ENCODE peak calls at places on chromosomes 16 and 17, in ten cellular contexts. L is stomach, W is DND-41, I is astrocyte, C is thoracic aorta, N is dorsolateral prefrontal cortex, G is OCI-LY7, S is lung, D is adrenal gland, O is A549. M is an unnamed sample.

GRCh38 chr17:3894927-3895343 is 2.1 kb upstream of the CAMKK1 start:
- DNase-seq in L (peak), W (no peak), I (peak), C (no peak), N (no peak), G (no peak), S (peak), D (no peak), O (no peak), M (no peak)

GRCh38 chr17:65678534-65678933 is 117.1 kb upstream of the AXIN2 start:
- DNase-seq in L (no peak), W (no peak), I (no peak), C (no peak), N (peak), G (no peak), S (no peak), D (no peak), O (no peak), M (no peak)

GRCh38 chr16:61792194-61792904 is 243.9 kb downstream of the CDH8 start:
- DNase-seq in L (no peak), W (no peak), I (peak), C (no peak), N (no peak), G (no peak), S (no peak), D (no peak), O (no peak), M (no peak)

GRCh38 chr17:40347319-40348135 is 17.0 kb downstream of the GJD3 start:
- DNase-seq in L (no peak), W (no peak), I (no peak), C (no peak), N (no peak), G (peak), S (no peak), D (peak), O (no peak), M (no peak)

GRCh38 chr17:70071127-70071526 is 3.9 kb upstream of the KCNJ16 start:
- DNase-seq in L (no peak), W (no peak), I (peak), C (no peak), N (no peak), G (no peak), S (no peak), D (no peak), O (no peak), M (no peak)

GRCh38 chr17:20935740-20936139 is 107.1 kb downstream of the USP22 start:
- DNase-seq in L (no peak), W (no peak), I (peak), C (no peak), N (no peak), G (no peak), S (no peak), D (no peak), O (no peak), M (no peak)

GRCh38 chr16:11788914-11789313 is 8.1 kb downstream of the ZC3H7A start:
- DNase-seq in L (no peak), W (no peak), I (no peak), C (no peak), N (no peak), G (no peak), S (no peak), D (no peak), O (no peak), M (no peak)

GRCh38 chr17:74981318-74981978 is 6.0 kb upstream of the CDR2L start:
- DNase-seq in L (no peak), W (no peak), I (peak), C (no peak), N (no peak), G (no peak), S (no peak), D (no peak), O (no peak), M (no peak)

GRCh38 chr17:19431691-19432090 is 20.7 kb downstream of the RNF112 start:
- DNase-seq in L (no peak), W (no peak), I (no peak), C (no peak), N (no peak), G (no peak), S (no peak), D (no peak), O (no peak), M (no peak)

GRCh38 chr17:74289688-74290087 is 15.7 kb downstream of the DNAI2 start:
- DNase-seq in L (no peak), W (no peak), I (no peak), C (no peak), N (no peak), G (no peak), S (no peak), D (no peak), O (no peak), M (no peak)

GRCh38 chr16:66639091-66639885 is 34.8 kb downstream of the CMTM3 start:
- DNase-seq in L (no peak), W (no peak), I (peak), C (no peak), N (no peak), G (no peak), S (no peak), D (no peak), O (no peak), M (no peak)

GRCh38 chr16:75025766-75026165 is 26.9 kb downstream of the ZNRF1 start:
- DNase-seq in L (no peak), W (no peak), I (peak), C (no peak), N (no peak), G (no peak), S (no peak), D (no peak), O (no peak), M (no peak)

GRCh38 chr17:80847506-80848230 is 144.0 kb upstream of the CHMP6 start:
- DNase-seq in L (no peak), W (peak), I (no peak), C (no peak), N (no peak), G (no peak), S (no peak), D (no peak), O (no peak), M (peak)

GRCh38 chr16:86563489-86564345 is 2.9 kb upstream of the FOXC2 start:
- DNase-seq in L (peak), W (peak), I (peak), C (peak), N (peak), G (peak), S (peak), D (peak), O (peak), M (peak)

GRCh38 chr16:24748242-24748641 is 18.8 kb downstream of the TNRC6A start:
- DNase-seq in L (no peak), W (no peak), I (peak), C (peak), N (peak), G (no peak), S (peak), D (peak), O (peak), M (no peak)

GRCh38 chr17:63039342-63039741 is 73.3 kb downstream of the TANC2 start:
- DNase-seq in L (no peak), W (peak), I (no peak), C (no peak), N (peak), G (no peak), S (no peak), D (no peak), O (no peak), M (no peak)

GRCh38 chr16:27784351-27785306 is 234.7 kb downstream of the KATNIP start:
- DNase-seq in L (no peak), W (no peak), I (no peak), C (no peak), N (no peak), G (no peak), S (no peak), D (no peak), O (no peak), M (no peak)

GRCh38 chr17:64406321-64407200 is 15.9 kb upstream of the PECAM1 start:
- DNase-seq in L (no peak), W (no peak), I (no peak), C (no peak), N (no peak), G (peak), S (no peak), D (no peak), O (no peak), M (no peak)

GRCh38 chr17:4110152-4110551 is 32.7 kb downstream of the ZZEF1 start:
- DNase-seq in L (no peak), W (no peak), I (peak), C (no peak), N (no peak), G (no peak), S (no peak), D (no peak), O (peak), M (no peak)

GRCh38 chr17:42531455-42532354 is 4.3 kb upstream of the NAGLU start:
- DNase-seq in L (peak), W (peak), I (no peak), C (no peak), N (peak), G (peak), S (peak), D (peak), O (no peak), M (peak)

GRCh38 chr17:63249256-63250006 is 196.7 kb downstream of the CYB561 start:
- DNase-seq in L (no peak), W (no peak), I (peak), C (no peak), N (no peak), G (no peak), S (no peak), D (no peak), O (no peak), M (no peak)

GRCh38 chr16:644556-644955 is 2.9 kb downstream of the MCRIP2 start:
- DNase-seq in L (no peak), W (no peak), I (no peak), C (no peak), N (no peak), G (no peak), S (no peak), D (no peak), O (no peak), M (no peak)

GRCh38 chr17:79543566-79543965 is 67.3 kb downstream of the RBFOX3 start:
- DNase-seq in L (no peak), W (no peak), I (no peak), C (no peak), N (no peak), G (no peak), S (no peak), D (no peak), O (no peak), M (no peak)

GRCh38 chr17:61406871-61407210 is 7.2 kb downstream of the TBX2 start:
- DNase-seq in L (no peak), W (no peak), I (no peak), C (no peak), N (no peak), G (no peak), S (no peak), D (peak), O (no peak), M (no peak)

GRCh38 chr16:48511071-48511540 is 98.9 kb downstream of the N4BP1 start:
- DNase-seq in L (no peak), W (no peak), I (peak), C (no peak), N (no peak), G (no peak), S (no peak), D (no peak), O (no peak), M (no peak)

GRCh38 chr17:43608313-43608712 is 53.4 kb downstream of the MEOX1 start:
- DNase-seq in L (no peak), W (no peak), I (peak), C (no peak), N (peak), G (no peak), S (no peak), D (no peak), O (no peak), M (no peak)

GRCh38 chr16:5551909-5552308 is 454.3 kb upstream of the EEF2KMT start:
- DNase-seq in L (no peak), W (no peak), I (peak), C (no peak), N (no peak), G (no peak), S (no peak), D (no peak), O (no peak), M (no peak)

GRCh38 chr16:20023190-20023589 is 50.5 kb downstream of the GPR139 start:
- DNase-seq in L (no peak), W (peak), I (no peak), C (no peak), N (no peak), G (peak), S (no peak), D (no peak), O (no peak), M (no peak)

GRCh38 chr17:7217113-7217987 is 2.3 kb downstream of the DLG4 start:
- DNase-seq in L (peak), W (peak), I (peak), C (no peak), N (peak), G (peak), S (no peak), D (peak), O (peak), M (no peak)
- H3K27ac ChIP-seq in L (peak), W (peak), I (no peak), C (peak), N (peak), G (peak), S (peak), D (peak), O (peak), M (peak)

DNA sequence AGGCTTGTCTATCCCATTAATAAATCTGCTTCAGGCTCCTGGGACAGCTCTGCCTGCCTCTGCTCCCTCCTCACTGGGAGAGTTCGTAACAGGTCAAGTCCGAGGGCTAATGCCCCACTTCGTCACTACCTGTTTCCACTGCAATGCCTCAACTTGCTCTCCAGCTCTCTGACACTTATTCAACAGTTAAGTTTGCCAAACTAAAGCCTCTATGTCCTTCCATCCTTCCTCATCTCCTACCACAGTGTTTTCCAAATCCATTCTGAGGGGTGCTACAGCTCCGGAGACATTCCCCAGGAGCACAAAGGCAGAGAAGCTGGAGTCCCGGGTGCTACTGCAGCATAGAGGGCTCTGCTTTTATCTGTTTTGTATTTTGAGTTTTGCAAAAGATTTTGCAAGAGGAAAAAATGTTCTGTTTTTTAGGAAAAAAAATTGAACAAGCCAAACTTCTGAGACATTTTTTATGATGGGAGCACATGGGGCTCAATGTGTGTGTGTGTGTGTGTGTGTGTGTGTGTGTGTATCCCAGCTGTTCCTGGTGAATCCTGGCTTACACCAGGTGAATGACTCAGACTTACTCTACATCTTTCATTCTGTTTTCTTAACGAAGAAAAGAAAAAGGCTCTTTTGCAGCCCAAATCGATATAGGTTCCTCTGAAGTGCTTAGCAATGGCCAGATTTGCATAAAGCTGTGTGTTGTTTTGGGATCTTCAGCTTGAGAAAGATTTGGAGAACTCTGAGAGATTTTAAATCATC is 46.1 kb upstream of the MYOCD start:
- DNase-seq in L (no peak), W (no peak), I (peak), C (no peak), N (no peak), G (no peak), S (no peak), D (no peak), O (no peak), M (no peak)
- H3K27ac ChIP-seq in L (no peak), W (no peak), I (peak), C (peak), N (no peak), G (no peak), S (no peak), D (no peak), O (peak), M (no peak)

GRCh38 chr17:45394001-45394912 is 38.4 kb downstream of the ARHGAP27 start:
- DNase-seq in L (no peak), W (no peak), I (no peak), C (no peak), N (no peak), G (no peak), S (no peak), D (no peak), O (no peak), M (no peak)
- H3K27ac ChIP-seq in L (no peak), W (no peak), I (no peak), C (no peak), N (no peak), G (no peak), S (no peak), D (no peak), O (peak), M (no peak)

GRCh38 chr16:57688487-57688986 is 6.1 kb upstream of the DRC7 start:
- DNase-seq in L (no peak), W (no peak), I (no peak), C (no peak), N (no peak), G (no peak), S (no peak), D (no peak), O (no peak), M (no peak)
- H3K27ac ChIP-seq in L (no peak), W (peak), I (no peak), C (no peak), N (no peak), G (no peak), S (no peak), D (no peak), O (peak), M (no peak)

GRCh38 chr16:85515830-85516397 is 97.2 kb upstream of the GSE1 start:
- DNase-seq in L (peak), W (no peak), I (no peak), C (no peak), N (no peak), G (no peak), S (peak), D (no peak), O (no peak), M (no peak)

GRCh38 chr16:85513649-85514048 is 99.5 kb upstream of the GSE1 start:
- DNase-seq in L (no peak), W (no peak), I (no peak), C (no peak), N (no peak), G (no peak), S (no peak), D (no peak), O (no peak), M (no peak)

GRCh38 chr16:85514295-85514600 is 98.9 kb upstream of the GSE1 start:
- DNase-seq in L (no peak), W (no peak), I (no peak), C (peak), N (no peak), G (no peak), S (no peak), D (peak), O (no peak), M (no peak)

GRCh38 chr16:85514601-85515318 is 98.4 kb upstream of the GSE1 start:
- DNase-seq in L (peak), W (no peak), I (peak), C (peak), N (peak), G (no peak), S (peak), D (peak), O (peak), M (no peak)

GRCh38 chr16:85515319-85515745 is 97.8 kb upstream of the GSE1 start:
- DNase-seq in L (no peak), W (no peak), I (no peak), C (no peak), N (no peak), G (no peak), S (no peak), D (no peak), O (no peak), M (no peak)
- H3K27ac ChIP-seq in L (peak), W (no peak), I (peak), C (peak), N (no peak), G (no peak), S (peak), D (no peak), O (peak), M (no peak)

DNA sequence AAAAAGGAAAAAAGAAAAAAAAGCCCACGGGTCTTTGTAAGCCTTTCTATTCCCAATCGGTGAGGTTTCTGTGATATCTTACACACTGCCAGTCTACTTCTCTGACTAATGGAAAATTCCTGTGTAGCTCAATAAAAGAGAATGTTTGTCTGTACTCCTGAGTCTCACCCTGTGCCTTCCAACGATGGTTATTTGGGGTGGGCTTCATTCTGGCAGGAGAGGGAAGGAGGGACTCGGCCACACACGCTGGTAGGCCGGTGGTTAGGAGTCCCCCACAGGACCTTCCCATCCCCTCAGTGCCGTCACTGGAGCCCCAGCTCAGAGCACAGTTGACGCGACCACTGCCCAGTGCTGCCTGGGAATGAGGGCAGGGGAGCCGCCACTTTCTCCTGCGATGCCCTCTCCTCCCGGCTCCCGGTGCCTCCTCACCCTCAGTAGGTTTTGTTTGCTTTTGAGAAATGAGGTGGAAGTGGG is 68.0 kb downstream of the AMFR start:
- DNase-seq in L (peak), W (no peak), I (peak), C (no peak), N (peak), G (no peak), S (no peak), D (no peak), O (no peak), M (no peak)
- H3K27ac ChIP-seq in L (peak), W (no peak), I (peak), C (peak), N (peak), G (no peak), S (peak), D (peak), O (peak), M (no peak)

GRCh38 chr16:70804729-70805169 is 3.8 kb upstream of the VAC14 start:
- DNase-seq in L (no peak), W (no peak), I (no peak), C (no peak), N (no peak), G (no peak), S (no peak), D (no peak), O (no peak), M (no peak)

GRCh38 chr16:70805787-70806186 is 4.8 kb upstream of the VAC14 start:
- DNase-seq in L (no peak), W (no peak), I (peak), C (no peak), N (no peak), G (no peak), S (no peak), D (no peak), O (no peak), M (no peak)

GRCh38 chr16:70803354-70803753 is 2.4 kb upstream of the VAC14 start:
- DNase-seq in L (no peak), W (no peak), I (no peak), C (no peak), N (no peak), G (no peak), S (no peak), D (no peak), O (no peak), M (no peak)

GRCh38 chr16:70805380-70805779 is 4.4 kb upstream of the VAC14 start:
- DNase-seq in L (no peak), W (no peak), I (no peak), C (no peak), N (no peak), G (no peak), S (no peak), D (no peak), O (no peak), M (no peak)

GRCh38 chr16:70804153-70804728 is 3.3 kb upstream of the VAC14 start:
- DNase-seq in L (no peak), W (no peak), I (peak), C (no peak), N (no peak), G (no peak), S (no peak), D (no peak), O (no peak), M (no peak)
- H3K27ac ChIP-seq in L (no peak), W (no peak), I (peak), C (no peak), N (no peak), G (no peak), S (peak), D (no peak), O (no peak), M (no peak)

M was measured in CD4-positive, alpha-beta T cell.